ENCODE peak calls at places on chromosome 21, in five cellular contexts. One of them, this sample, is unnamed.

GRCh38 chr21:45164124-45164511 is 89.7 kb downstream of the ADARB1 start:
- DNase-seq in CD8-positive, alpha-beta memory T cell: no peak
- DNase-seq in stimulated activated CD8-positive, alpha-beta memory T cell treated with anti-CD3 and anti-CD28 coated beads, Interleukin-2, amount 100 ng/mL, for 48 hours: no peak
- DNase-seq in stimulated activated CD4-positive, alpha-beta T cell treated with anti-CD3 and anti-CD28 coated beads, Interleukin-1b, Interleukin-23, amount 100 ng/mL, for 4 hours: no peak
- DNase-seq in hepatocyte: no peak
- DNase-seq in this sample: no peak

GRCh38 chr21:30194701-30195299 is 21.1 kb downstream of the CLDN8 start:
- DNase-seq in CD8-positive, alpha-beta memory T cell: no peak
- DNase-seq in stimulated activated CD8-positive, alpha-beta memory T cell treated with anti-CD3 and anti-CD28 coated beads, Interleukin-2, amount 100 ng/mL, for 48 hours: no peak
- DNase-seq in stimulated activated CD4-positive, alpha-beta T cell treated with anti-CD3 and anti-CD28 coated beads, Interleukin-1b, Interleukin-23, amount 100 ng/mL, for 4 hours: no peak
- DNase-seq in hepatocyte: peak
- DNase-seq in this sample: no peak

GRCh38 chr21:31768720-31769119 is 36.8 kb upstream of the SCAF4 start:
- DNase-seq in CD8-positive, alpha-beta memory T cell: no peak
- DNase-seq in stimulated activated CD8-positive, alpha-beta memory T cell treated with anti-CD3 and anti-CD28 coated beads, Interleukin-2, amount 100 ng/mL, for 48 hours: no peak
- DNase-seq in stimulated activated CD4-positive, alpha-beta T cell treated with anti-CD3 and anti-CD28 coated beads, Interleukin-1b, Interleukin-23, amount 100 ng/mL, for 4 hours: no peak
- DNase-seq in hepatocyte: no peak
- DNase-seq in this sample: no peak

GRCh38 chr21:34039678-34040382 is 33.5 kb upstream of the MRPS6 start:
- DNase-seq in CD8-positive, alpha-beta memory T cell: no peak
- DNase-seq in stimulated activated CD8-positive, alpha-beta memory T cell treated with anti-CD3 and anti-CD28 coated beads, Interleukin-2, amount 100 ng/mL, for 48 hours: no peak
- DNase-seq in stimulated activated CD4-positive, alpha-beta T cell treated with anti-CD3 and anti-CD28 coated beads, Interleukin-1b, Interleukin-23, amount 100 ng/mL, for 4 hours: no peak
- DNase-seq in hepatocyte: peak
- DNase-seq in this sample: no peak

GRCh38 chr21:14766241-14766640 is 220.1 kb upstream of the SAMSN1 start:
- DNase-seq in CD8-positive, alpha-beta memory T cell: no peak
- DNase-seq in stimulated activated CD8-positive, alpha-beta memory T cell treated with anti-CD3 and anti-CD28 coated beads, Interleukin-2, amount 100 ng/mL, for 48 hours: no peak
- DNase-seq in stimulated activated CD4-positive, alpha-beta T cell treated with anti-CD3 and anti-CD28 coated beads, Interleukin-1b, Interleukin-23, amount 100 ng/mL, for 4 hours: no peak
- DNase-seq in hepatocyte: no peak
- DNase-seq in this sample: no peak

GRCh38 chr21:37072239-37072987 is 458 bp downstream of the PIGP start:
- DNase-seq in CD8-positive, alpha-beta memory T cell: peak
- DNase-seq in stimulated activated CD8-positive, alpha-beta memory T cell treated with anti-CD3 and anti-CD28 coated beads, Interleukin-2, amount 100 ng/mL, for 48 hours: no peak
- DNase-seq in stimulated activated CD4-positive, alpha-beta T cell treated with anti-CD3 and anti-CD28 coated beads, Interleukin-1b, Interleukin-23, amount 100 ng/mL, for 4 hours: peak
- DNase-seq in hepatocyte: peak
- DNase-seq in this sample: peak

GRCh38 chr21:41364308-41364707 is 2.5 kb downstream of the MX2 start:
- DNase-seq in CD8-positive, alpha-beta memory T cell: no peak
- DNase-seq in stimulated activated CD8-positive, alpha-beta memory T cell treated with anti-CD3 and anti-CD28 coated beads, Interleukin-2, amount 100 ng/mL, for 48 hours: no peak
- DNase-seq in stimulated activated CD4-positive, alpha-beta T cell treated with anti-CD3 and anti-CD28 coated beads, Interleukin-1b, Interleukin-23, amount 100 ng/mL, for 4 hours: no peak
- DNase-seq in hepatocyte: no peak
- DNase-seq in this sample: no peak

GRCh38 chr21:42377211-42377950 is 11.0 kb upstream of the TFF1 start:
- DNase-seq in CD8-positive, alpha-beta memory T cell: no peak
- DNase-seq in stimulated activated CD8-positive, alpha-beta memory T cell treated with anti-CD3 and anti-CD28 coated beads, Interleukin-2, amount 100 ng/mL, for 48 hours: no peak
- DNase-seq in stimulated activated CD4-positive, alpha-beta T cell treated with anti-CD3 and anti-CD28 coated beads, Interleukin-1b, Interleukin-23, amount 100 ng/mL, for 4 hours: no peak
- DNase-seq in hepatocyte: no peak
- DNase-seq in this sample: no peak

GRCh38 chr21:35779690-35780570 is 280.4 kb downstream of the SETD4 start:
- DNase-seq in CD8-positive, alpha-beta memory T cell: no peak
- DNase-seq in stimulated activated CD8-positive, alpha-beta memory T cell treated with anti-CD3 and anti-CD28 coated beads, Interleukin-2, amount 100 ng/mL, for 48 hours: no peak
- DNase-seq in stimulated activated CD4-positive, alpha-beta T cell treated with anti-CD3 and anti-CD28 coated beads, Interleukin-1b, Interleukin-23, amount 100 ng/mL, for 4 hours: no peak
- DNase-seq in hepatocyte: no peak
- DNase-seq in this sample: no peak

GRCh38 chr21:34526618-34527290 is 14.7 kb upstream of the KCNE1 start:
- DNase-seq in CD8-positive, alpha-beta memory T cell: no peak
- DNase-seq in stimulated activated CD8-positive, alpha-beta memory T cell treated with anti-CD3 and anti-CD28 coated beads, Interleukin-2, amount 100 ng/mL, for 48 hours: no peak
- DNase-seq in stimulated activated CD4-positive, alpha-beta T cell treated with anti-CD3 and anti-CD28 coated beads, Interleukin-1b, Interleukin-23, amount 100 ng/mL, for 4 hours: peak
- DNase-seq in hepatocyte: peak
- DNase-seq in this sample: no peak